ENCODE peak calls at places on chromosomes 5 and 9, in eight cellular contexts. D, R, X, K, T, I, S and A are unnamed samples.

GRCh38 chr5:95768731-95769130 is 37.6 kb downstream of the RHOBTB3 start:
- DNase-seq in D (no peak), X (no peak), S (no peak), I (no peak), K (no peak), T (no peak), R (no peak), A (no peak)

GRCh38 chr9:97632406-97632991 is 669 bp downstream of the TSTD2 start:
- DNase-seq in R (peak; percentile 80), X (peak; percentile 5), I (no peak), T (peak; percentile 83), D (peak; percentile 86), K (no peak), S (peak; percentile 74), A (no peak)

GRCh38 chr9:128370367-128370751 is 815 bp upstream of the URM1 start:
- DNase-seq in T (no peak), X (no peak), R (no peak), K (no peak), S (no peak), I (no peak), D (no peak), A (no peak)

GRCh38 chr5:41413067-41413466 is 97.3 kb downstream of the PLCXD3 start:
- DNase-seq in X (no peak), S (no peak), D (no peak), K (no peak), T (no peak), R (peak; percentile 48), I (no peak), A (no peak)

GRCh38 chr9:35669331-35670145 is 4.2 kb upstream of the CA9 start:
- DNase-seq in T (peak; percentile 8), D (no peak), K (no peak), I (no peak), S (no peak), X (no peak), R (peak; percentile 40), A (no peak)

GRCh38 chr5:66713998-66714397 is 117.8 kb downstream of the MAST4 start:
- DNase-seq in X (no peak), I (no peak), T (no peak), K (no peak), S (peak; percentile 27), D (no peak), R (peak; percentile 80), A (no peak)

GRCh38 chr9:73719660-73720059 is 568.0 kb downstream of the ANXA1 start:
- DNase-seq in T (no peak), I (no peak), R (no peak), D (no peak), X (no peak), S (no peak), K (no peak), A (no peak)

GRCh38 chr5:79256563-79256962 is 20.6 kb downstream of the JMY start:
- DNase-seq in I (no peak), T (no peak), D (no peak), K (no peak), S (no peak), X (no peak), R (no peak), A (no peak)

GRCh38 chr9:96720435-96720834 is 57.5 kb downstream of the ZNF510 start:
- DNase-seq in X (no peak), S (no peak), I (no peak), R (no peak), K (no peak), D (no peak), T (no peak), A (no peak)

GRCh38 chr5:39547548-39548154 is 122.9 kb upstream of the DAB2 start:
- DNase-seq in D (no peak), T (no peak), X (peak; percentile 42), R (peak; percentile 49), I (no peak), K (peak; percentile 14), S (peak; percentile 62), A (no peak)

GRCh38 chr9:133408042-133408441 is 9.8 kb downstream of the REXO4 start:
- DNase-seq in X (no peak), K (no peak), S (no peak), R (no peak), D (no peak), T (no peak), I (no peak), A (no peak)

GRCh38 chr5:56175028-56175427 is 58.1 kb downstream of the ANKRD55 start:
- DNase-seq in R (no peak), T (no peak), D (no peak), S (no peak), K (no peak), X (no peak), I (no peak), A (no peak)

GRCh38 chr5:9538504-9538903 is 7.4 kb downstream of the SEMA5A start:
- DNase-seq in X (no peak), D (no peak), R (no peak), I (no peak), S (no peak), T (no peak), K (no peak), A (no peak)

GRCh38 chr9:2016411-2017208 is 1.5 kb downstream of the SMARCA2 start:
- DNase-seq in D (peak; percentile 92), S (peak; percentile 84), X (no peak), I (peak; percentile 70), T (peak; percentile 94), K (peak; percentile 85), R (peak; percentile 70), A (peak; percentile 51)

GRCh38 chr9:131464354-131465000 is 38.2 kb upstream of the POMT1 start:
- DNase-seq in D (peak; percentile 59), T (no peak), S (no peak), R (no peak), X (no peak), K (no peak), I (no peak), A (no peak)

GRCh38 chr5:167643616-167644015 is 647.8 kb upstream of the WWC1 start:
- DNase-seq in X (no peak), T (no peak), K (no peak), D (no peak), R (peak; percentile 57), I (no peak), S (no peak), A (no peak)

GRCh38 chr5:16160706-16161105 is 18.9 kb downstream of the MARCHF11 start:
- DNase-seq in K (no peak), R (peak; percentile 39), I (peak; percentile 18), S (no peak), D (no peak), X (peak; percentile 51), T (no peak), A (no peak)

GRCh38 chr5:24633705-24634325 is 11.0 kb downstream of the CDH10 start:
- DNase-seq in K (peak; percentile 6), X (peak; percentile 24), I (no peak), D (no peak), R (peak; percentile 21), T (no peak), S (no peak), A (no peak)

GRCh38 chr9:36132081-36132480 is 4.5 kb upstream of the GLIPR2 start:
- DNase-seq in S (no peak), D (no peak), I (no peak), T (no peak), R (peak; percentile 45), K (no peak), X (no peak), A (no peak)

GRCh38 chr9:79968533-79968932 is 396.8 kb downstream of the TLE4 start:
- DNase-seq in X (no peak), I (no peak), K (no peak), D (no peak), T (no peak), R (no peak), S (no peak), A (no peak)

GRCh38 chr5:116971131-116971530 is 396.5 kb upstream of the SEMA6A start:
- DNase-seq in R (no peak), X (no peak), S (no peak), I (no peak), T (no peak), D (no peak), K (no peak), A (no peak)

GRCh38 chr5:82513739-82514138 is 235.6 kb upstream of the RPS23 start:
- DNase-seq in R (no peak), T (no peak), I (no peak), D (no peak), S (no peak), K (peak; percentile 11), X (no peak), A (no peak)

GRCh38 chr9:22203371-22204138 is 194.4 kb upstream of the CDKN2B start:
- DNase-seq in D (no peak), X (no peak), R (peak; percentile 29), S (no peak), T (no peak), I (no peak), K (no peak), A (no peak)

GRCh38 chr5:127699416-127699815 is 3.8 kb upstream of the CCDC192 start:
- DNase-seq in S (no peak), K (no peak), D (no peak), T (no peak), X (no peak), I (no peak), R (no peak), A (no peak)
- H3K27ac ChIP-seq in S (no peak overlapping the region), K (no peak overlapping the region), D (no peak overlapping the region), T (no peak overlapping the region), X (no peak overlapping the region), I (no peak overlapping the region), R (no peak overlapping the region), A (no peak overlapping the region)

GRCh38 chr5:146118325-146118724 is 12.9 kb upstream of the PLAC8L1 start:
- DNase-seq in X (no peak), K (no peak), T (no peak), I (no peak), S (no peak), R (no peak), D (no peak), A (no peak)
- TF ChIP-seq CTCF in X (no peak), K (no peak), T (no peak), I (no peak), S (no peak), R (no peak), D (no peak), A (no peak)

GRCh38 chr5:75963554-75963953 is 119.6 kb upstream of the SV2C start:
- DNase-seq in T (no peak), D (no peak), X (no peak), S (no peak), R (no peak), K (no peak), I (no peak), A (no peak)
- H3K27ac ChIP-seq in T (no peak overlapping the region), D (no peak overlapping the region), X (no peak overlapping the region), S (no peak overlapping the region), R (no peak overlapping the region), K (no peak overlapping the region), I (no peak overlapping the region), A (no peak overlapping the region)

DNA sequence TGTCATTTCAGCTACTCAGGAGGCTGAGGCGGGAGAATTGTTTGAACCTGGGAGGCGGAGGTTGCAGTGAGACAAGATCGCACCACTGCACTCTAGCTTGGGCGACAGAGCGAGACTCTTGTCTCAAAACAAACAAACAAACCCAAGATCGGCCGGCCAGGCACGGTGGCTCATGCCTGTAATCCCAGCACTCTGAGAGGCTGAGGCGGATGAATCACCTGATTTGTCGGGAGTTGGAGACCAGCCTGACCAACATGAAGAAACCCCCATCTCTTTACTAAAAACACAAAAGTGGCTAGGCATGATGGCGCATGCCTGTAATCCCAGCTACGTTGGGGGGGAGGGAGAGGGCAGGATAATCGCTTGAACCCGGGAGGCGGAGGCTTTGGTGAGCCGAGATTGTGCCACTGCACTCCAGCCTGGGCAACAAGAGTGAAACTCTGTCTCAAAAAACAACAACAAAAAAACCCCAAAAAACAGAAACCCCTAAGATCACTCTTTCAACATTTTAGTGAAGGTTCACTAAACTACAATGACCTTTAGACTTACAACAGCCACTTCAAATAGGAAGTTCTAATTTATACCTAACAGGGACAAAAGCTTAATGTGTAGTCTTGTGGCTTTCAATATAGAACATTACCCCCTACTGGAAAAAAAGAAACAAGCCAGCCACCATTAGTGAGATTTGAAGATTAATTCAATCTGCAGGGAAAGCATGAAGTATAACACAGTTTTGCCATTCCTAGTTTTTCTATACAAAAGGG is 7.0 kb downstream of the HSPA9 start:
- DNase-seq in R (peak; percentile 57), D (no peak), I (no peak), X (no peak), K (peak; percentile 15), S (no peak), T (no peak), A (no peak)
- TF ChIP-seq CTCF in R (peak; percentile 21), D (no peak), I (no peak), X (no peak), K (peak; percentile 24), S (no peak), T (peak; percentile 1), A (no peak)